ENCODE peak calls at places on chromosomes 1 and 21, in eight cellular contexts. W is upper lobe of right lung, L is NCI-H748 treated with DMSO at 0.1 percent for 48 hours, D is hepatocyte, V is lower leg skin, P is fibroblast of pulmonary artery, R is T-cell, Y is tibial artery. S is an unnamed sample.

GRCh38 chr1:241213147-241213546 is 143.9 kb downstream of the RGS7 start:
- DNase-seq in V (no peak), Y (no peak), L (no peak), W (no peak), P (no peak), R (no peak), D (peak), S (peak)

GRCh38 chr1:182568647-182569284 is 20.3 kb downstream of the RNASEL start:
- DNase-seq in V (no peak), R (no peak), W (no peak), L (no peak), D (no peak), Y (no peak), P (no peak), S (no peak)

GRCh38 chr1:215273838-215274516 is 191.4 kb downstream of the KCNK2 start:
- DNase-seq in V (no peak), P (peak), D (no peak), W (no peak), L (no peak), Y (no peak), R (no peak), S (no peak)

GRCh38 chr1:92851729-92852128 is 19.9 kb downstream of the RPL5 start:
- DNase-seq in R (no peak), W (no peak), Y (no peak), V (no peak), D (no peak), P (peak), L (no peak), S (no peak)

GRCh38 chr1:200423235-200423634 is 13.4 kb upstream of the ZNF281 start:
- DNase-seq in P (no peak), V (no peak), D (no peak), R (no peak), Y (no peak), W (no peak), L (no peak), S (no peak)

GRCh38 chr1:200415693-200416593 is 6.1 kb upstream of the ZNF281 start:
- DNase-seq in P (peak), D (peak), Y (peak), V (peak), W (no peak), R (no peak), L (no peak), S (no peak)

GRCh38 chr21:36799869-36800268 is 101.0 kb downstream of the SIM2 start:
- DNase-seq in Y (no peak), L (no peak), V (no peak), R (no peak), W (no peak), P (no peak), D (no peak), S (no peak)

GRCh38 chr1:210280221-210280620 is 47.6 kb downstream of the SERTAD4 start:
- DNase-seq in Y (no peak), D (no peak), P (no peak), L (no peak), V (no peak), R (no peak), W (no peak), S (no peak)

GRCh38 chr1:220952941-220953340 is 73.7 kb downstream of the HLX start:
- DNase-seq in W (no peak), D (no peak), P (no peak), R (no peak), V (no peak), L (no peak), Y (no peak), S (no peak)

GRCh38 chr1:232568906-232569305 is 61.0 kb downstream of the SIPA1L2 start:
- DNase-seq in R (no peak), D (no peak), W (no peak), V (no peak), L (peak), Y (no peak), P (no peak), S (no peak)

S was measured in G401.